ENCODE peak calls at places on chromosomes 11 and 22, in five cellular contexts. J, Z, C, A and I are unnamed samples.

GRCh38 chr22:46007848-46008261 is 30.9 kb upstream of the WNT7B start:
- DNase-seq in A (peak; percentile 97), J (no peak), C (no peak), Z (no peak), I (no peak)

GRCh38 chr11:14112721-14113120 is 150.2 kb downstream of the SPON1 start:
- DNase-seq in J (no peak), A (no peak), Z (no peak), C (no peak), I (no peak)

GRCh38 chr11:95923441-95923729 is 522 bp downstream of the MTMR2 start:
- DNase-seq in C (no peak), Z (no peak), A (peak; percentile 4), J (no peak), I (no peak)

GRCh38 chr11:124602751-124603150 is 8.5 kb upstream of the PANX3 start:
- DNase-seq in A (no peak), J (no peak), C (no peak), Z (no peak), I (no peak)

GRCh38 chr11:35347921-35348331 is 71.4 kb downstream of the SLC1A2 start:
- DNase-seq in A (no peak), C (no peak), J (no peak), Z (no peak), I (no peak)

GRCh38 chr11:3040881-3041280 is 16.3 kb downstream of the CARS1 start:
- DNase-seq in J (no peak), C (no peak), Z (no peak), A (no peak), I (no peak)

GRCh38 chr11:43021466-43021865 is 290.3 kb upstream of the API5 start:
- DNase-seq in J (no peak), Z (peak; percentile 53), C (no peak), A (no peak), I (peak; percentile 82)

GRCh38 chr11:118061401-118062125 is 15.3 kb upstream of the TMPRSS4 start:
- DNase-seq in C (no peak), A (no peak), J (no peak), Z (no peak), I (no peak)

GRCh38 chr22:41043727-41044126 is 48.7 kb upstream of the EP300 start:
- DNase-seq in Z (no peak), J (no peak), A (no peak), C (no peak), I (no peak)

GRCh38 chr22:30325724-30326703 is 727 bp downstream of the TBC1D10A start:
- DNase-seq in Z (no peak), J (no peak), C (no peak), A (peak; percentile 42), I (peak; percentile 30)

GRCh38 chr11:88623536-88623935 is 286.0 kb upstream of the CTSC start:
- DNase-seq in Z (no peak), C (no peak), A (no peak), J (no peak), I (no peak)

GRCh38 chr11:57493507-57494503 is 21.7 kb downstream of the SLC43A1 start:
- DNase-seq in A (peak; percentile 62), C (peak; percentile 50), J (peak; percentile 46), Z (peak; percentile 79), I (peak; percentile 69)

GRCh38 chr22:27843441-27843840 is 41.9 kb upstream of the MN1 start:
- DNase-seq in A (no peak), J (no peak), C (no peak), Z (no peak), I (no peak)

GRCh38 chr11:128686745-128687177 is 7.1 kb upstream of the FLI1 start:
- DNase-seq in C (no peak), Z (peak; percentile 41), A (peak; percentile 50), J (no peak), I (peak; percentile 81)

GRCh38 chr22:26801449-26801848 is 144.1 kb downstream of the MIAT start:
- DNase-seq in A (no peak), C (no peak), Z (no peak), J (no peak), I (no peak)

GRCh38 chr11:118305726-118306125 is 1.2 kb downstream of the CD3E start:
- DNase-seq in J (no peak), C (no peak), A (no peak), Z (no peak), I (no peak)

GRCh38 chr11:93729129-93729616 is 12.1 kb downstream of the TAF1D start:
- DNase-seq in C (no peak), J (no peak), Z (no peak), A (no peak), I (peak; percentile 48)

GRCh38 chr11:64319421-64319761 is 1.5 kb downstream of the PRDX5 start:
- DNase-seq in C (no peak), J (no peak), Z (no peak), A (no peak), I (no peak)

GRCh38 chr22:50249382-50250248 is 1.4 kb downstream of the HDAC10 start:
- DNase-seq in J (no peak), Z (no peak), C (no peak), A (no peak), I (no peak)

GRCh38 chr11:8362899-8363298 is 99.2 kb upstream of the LMO1 start:
- DNase-seq in Z (no peak), A (no peak), J (no peak), C (no peak), I (no peak)

GRCh38 chr11:19419021-19419750 is 178.4 kb upstream of the E2F8 start:
- DNase-seq in A (no peak), Z (no peak), C (no peak), J (no peak), I (no peak)

GRCh38 chr11:45412033-45412432 is 125.9 kb upstream of the SYT13 start:
- DNase-seq in C (no peak), A (peak; percentile 24), Z (no peak), J (no peak), I (no peak)

GRCh38 chr11:57751676-57752253 is at the start of gene BTBD18:
- DNase-seq in A (peak; percentile 21), C (no peak), Z (peak; percentile 63), J (no peak), I (peak; percentile 76)

GRCh38 chr22:28222976-28223375 is 303.9 kb upstream of the PITPNB start:
- DNase-seq in J (no peak), C (no peak), Z (no peak), A (no peak), I (no peak)

GRCh38 chr11:9091044-9091936 is at the start of gene SCUBE2:
- DNase-seq in J (no peak), A (peak; percentile 13), C (no peak), Z (no peak), I (peak; percentile 60)

GRCh38 chr22:46803031-46803880 is 40.8 kb downstream of the TBC1D22A start:
- DNase-seq in A (peak; percentile 52), C (peak; percentile 46), J (no peak), Z (peak; percentile 71), I (peak; percentile 82)

GRCh38 chr11:46238078-46238966 is 39.1 kb upstream of the CREB3L1 start:
- DNase-seq in C (no peak), A (peak; percentile 73), J (peak; percentile 39), Z (no peak), I (peak; percentile 84)

GRCh38 chr11:73570415-73571114 is 27.3 kb downstream of the FAM168A start:
- DNase-seq in C (no peak), J (no peak), Z (no peak), A (peak; percentile 83), I (peak; percentile 74)